ENCODE peak calls at places on chromosomes 12 and 14, in four cellular contexts. One of them, this sample, is unnamed.

GRCh38 chr14:60807971-60808370 is 73.4 kb downstream of the MNAT1 start:
- DNase-seq in sigmoid colon: no peak
- DNase-seq in A549: peak; percentile 19
- DNase-seq in tibial nerve: no peak
- DNase-seq in this sample: no peak

GRCh38 chr12:19810213-19810612 is 370.9 kb downstream of the AEBP2 start:
- DNase-seq in tibial nerve: no peak
- DNase-seq in A549: no peak
- DNase-seq in sigmoid colon: no peak
- DNase-seq in this sample: no peak

GRCh38 chr12:45725631-45726593 is 3.6 kb upstream of the ARID2 start:
- DNase-seq in sigmoid colon: no peak
- DNase-seq in tibial nerve: peak; percentile 40
- DNase-seq in A549: peak; percentile 53
- DNase-seq in this sample: no peak

GRCh38 chr12:21815306-21816062 is 41.0 kb upstream of the KCNJ8 start:
- DNase-seq in sigmoid colon: no peak
- DNase-seq in tibial nerve: no peak
- DNase-seq in A549: no peak
- DNase-seq in this sample: no peak

GRCh38 chr14:54647378-54647777 is 80.5 kb downstream of the SAMD4A start:
- DNase-seq in A549: no peak
- DNase-seq in tibial nerve: no peak
- DNase-seq in sigmoid colon: no peak
- DNase-seq in this sample: no peak

GRCh38 chr12:98238513-98238912 is 276.9 kb upstream of the TMPO start:
- DNase-seq in sigmoid colon: no peak
- DNase-seq in tibial nerve: no peak
- DNase-seq in A549: no peak
- DNase-seq in this sample: no peak

GRCh38 chr12:40263616-40264409 is 39.0 kb downstream of the LRRK2 start:
- DNase-seq in tibial nerve: no peak
- DNase-seq in sigmoid colon: no peak
- DNase-seq in A549: no peak
- DNase-seq in this sample: no peak

GRCh38 chr14:22973217-22974032 is 8.9 kb downstream of the AJUBA start:
- DNase-seq in A549: peak; percentile 79
- DNase-seq in sigmoid colon: no peak
- DNase-seq in tibial nerve: peak; percentile 68
- DNase-seq in this sample: peak; percentile 28

GRCh38 chr12:72323881-72324280 is 51.7 kb downstream of the TRHDE start:
- DNase-seq in A549: no peak
- DNase-seq in sigmoid colon: no peak
- DNase-seq in tibial nerve: no peak
- DNase-seq in this sample: no peak

GRCh38 chr14:51304428-51304827 is 64.4 kb downstream of the TMX1 start:
- DNase-seq in sigmoid colon: no peak
- DNase-seq in tibial nerve: no peak
- DNase-seq in A549: peak; percentile 14
- DNase-seq in this sample: no peak

GRCh38 chr14:20388159-20388558 is 25.1 kb downstream of the TEP1 start:
- DNase-seq in A549: no peak
- DNase-seq in tibial nerve: no peak
- DNase-seq in sigmoid colon: no peak
- DNase-seq in this sample: no peak

GRCh38 chr12:70549340-70550179 is 87.7 kb downstream of the PTPRB start:
- DNase-seq in sigmoid colon: no peak
- DNase-seq in tibial nerve: no peak
- DNase-seq in A549: peak; percentile 14
- DNase-seq in this sample: no peak

GRCh38 chr14:34462132-34462893 is at the start of gene SPTSSA:
- DNase-seq in A549: peak; percentile 88
- DNase-seq in tibial nerve: peak; percentile 76
- DNase-seq in sigmoid colon: peak; percentile 96
- DNase-seq in this sample: peak; percentile 95

GRCh38 chr12:109762673-109763191 is 49.1 kb downstream of the FAM222A start:
- DNase-seq in sigmoid colon: peak; percentile 43
- DNase-seq in tibial nerve: no peak
- DNase-seq in A549: no peak
- DNase-seq in this sample: no peak

GRCh38 chr12:42325776-42326465 is at the start of the genes PPHLN1 and ZCRB1:
- DNase-seq in A549: peak; percentile 87
- DNase-seq in tibial nerve: peak; percentile 74
- DNase-seq in sigmoid colon: peak; percentile 91
- DNase-seq in this sample: peak; percentile 93
- TF ChIP-seq EP300 in A549: no peak
- TF ChIP-seq EP300 in tibial nerve: no peak
- TF ChIP-seq EP300 in sigmoid colon: no peak
- TF ChIP-seq EP300 in this sample: no peak

DNA sequence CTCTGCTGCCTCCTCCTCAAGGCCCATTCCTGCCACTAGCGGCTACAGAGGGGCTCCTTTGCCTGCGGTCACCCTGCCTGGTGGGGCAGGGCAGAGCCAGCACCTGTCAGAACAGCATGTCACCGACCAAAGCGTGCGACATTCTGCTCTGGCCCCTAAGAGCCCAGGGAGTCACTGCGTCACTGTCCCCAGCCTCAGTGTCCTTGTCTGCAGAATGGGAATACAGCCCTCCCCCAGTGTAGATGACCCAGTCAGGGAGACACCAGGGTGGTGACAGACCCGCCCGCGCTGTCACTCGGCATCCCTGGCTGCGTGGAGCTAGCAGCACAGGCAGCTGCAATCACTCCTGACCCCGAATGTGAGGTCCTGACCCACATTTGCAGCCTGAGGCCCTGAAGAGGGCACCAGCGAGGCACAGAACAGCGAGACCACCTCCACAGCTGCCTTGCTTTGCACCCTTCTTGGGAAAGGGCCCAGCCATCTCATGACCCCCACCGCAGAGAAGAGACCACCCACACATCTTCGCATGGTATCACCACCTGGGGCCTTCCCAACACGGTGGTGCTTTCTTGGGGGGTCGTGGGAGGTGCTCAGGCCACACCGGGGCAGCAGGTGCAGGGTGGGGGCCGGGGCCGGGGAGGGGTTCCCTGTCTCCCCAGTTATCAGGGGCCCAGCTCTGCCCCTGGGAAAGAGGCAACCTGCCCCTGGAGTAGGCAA is 2.5 kb downstream of the AHNAK2 start:
- DNase-seq in sigmoid colon: peak; percentile 66
- DNase-seq in A549: peak; percentile 49
- DNase-seq in tibial nerve: no peak
- DNase-seq in this sample: no peak
- TF ChIP-seq CTCF in sigmoid colon: no peak
- TF ChIP-seq CTCF in A549: no peak
- TF ChIP-seq CTCF in tibial nerve: no peak
- TF ChIP-seq CTCF in this sample: no peak

DNA sequence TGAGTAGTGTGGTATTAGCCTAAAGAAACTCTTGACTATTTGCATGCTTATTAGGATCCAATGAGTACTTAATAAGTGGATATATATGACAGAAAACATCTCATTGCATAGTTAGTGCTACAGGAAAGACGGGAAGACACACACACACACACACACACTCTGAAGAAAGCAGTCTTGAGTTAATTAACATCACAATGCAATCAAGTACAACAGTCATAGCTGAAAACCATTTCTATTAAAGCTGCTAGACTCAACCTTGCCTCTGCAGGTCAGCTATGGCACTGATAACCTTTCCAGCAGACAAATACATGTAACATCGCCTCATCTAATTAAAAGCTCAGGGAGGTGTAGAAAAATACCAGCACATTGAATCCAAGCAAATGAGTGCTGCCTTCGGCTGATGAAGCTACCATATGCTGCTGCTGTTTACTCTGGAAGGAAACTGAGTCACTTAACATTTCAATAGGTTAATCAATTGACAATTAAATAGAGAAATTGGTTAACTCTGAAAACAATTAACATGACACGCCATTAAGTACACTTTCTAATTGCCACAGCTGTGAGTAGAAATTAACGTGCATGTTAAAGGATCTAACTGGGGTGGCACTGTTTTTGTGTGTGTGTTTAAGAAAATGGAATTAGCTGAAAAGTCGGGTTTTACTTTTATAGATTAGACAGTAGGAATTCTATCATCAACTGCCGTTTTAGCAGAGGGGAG is 93.2 kb upstream of the OTX2 start:
- DNase-seq in A549: no peak
- DNase-seq in sigmoid colon: no peak
- DNase-seq in tibial nerve: no peak
- DNase-seq in this sample: no peak
- H3K4me1 ChIP-seq in A549: no peaks in the 10 kb centered on the region
- H3K4me1 ChIP-seq in sigmoid colon: no peaks in the 10 kb centered on the region
- H3K4me1 ChIP-seq in tibial nerve: no peaks in the 10 kb centered on the region
- H3K4me1 ChIP-seq in this sample: no peaks in the 10 kb centered on the region

DNA sequence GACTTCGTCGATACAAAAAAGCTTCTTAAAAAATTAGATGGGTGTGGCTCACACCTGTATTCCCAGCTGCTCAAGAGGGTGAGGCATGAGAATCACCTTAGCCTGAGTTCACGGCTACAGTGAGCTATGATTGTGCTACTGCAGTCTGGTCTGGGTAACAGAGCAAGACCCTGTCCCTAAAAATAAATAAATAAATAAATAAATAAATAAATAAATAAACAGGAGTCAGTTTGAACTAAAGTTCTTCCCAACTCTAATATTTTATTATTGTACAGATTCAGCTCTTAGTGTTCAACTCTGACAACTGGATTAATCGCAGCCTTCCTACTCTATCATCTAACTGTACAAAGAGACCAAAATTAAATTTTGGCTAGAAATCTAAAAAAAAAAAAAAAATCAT is 12.7 kb upstream of the CLIP1 start:
- DNase-seq in A549: no peak
- DNase-seq in tibial nerve: no peak
- DNase-seq in sigmoid colon: peak; percentile 2
- DNase-seq in this sample: no peak
- TF ChIP-seq EP300 in A549: no peak
- TF ChIP-seq EP300 in tibial nerve: no peak
- TF ChIP-seq EP300 in sigmoid colon: no peak
- TF ChIP-seq EP300 in this sample: no peak

GRCh38 chr14:70027785-70028428 is 148.7 kb downstream of the SMOC1 start:
- DNase-seq in sigmoid colon: peak; percentile 76
- DNase-seq in A549: peak; percentile 55
- DNase-seq in tibial nerve: peak; percentile 88
- DNase-seq in this sample: peak; percentile 95

GRCh38 chr14:70033561-70033960 is 154.3 kb downstream of the SMOC1 start:
- DNase-seq in A549: no peak
- DNase-seq in tibial nerve: no peak
- DNase-seq in sigmoid colon: no peak
- DNase-seq in this sample: no peak

GRCh38 chr14:70032447-70032846 is 153.2 kb downstream of the SMOC1 start:
- DNase-seq in A549: peak; percentile 47
- DNase-seq in tibial nerve: no peak
- DNase-seq in sigmoid colon: no peak
- DNase-seq in this sample: no peak

GRCh38 chr14:70032016-70032415 is 152.8 kb downstream of the SMOC1 start:
- DNase-seq in sigmoid colon: no peak
- DNase-seq in A549: no peak
- DNase-seq in tibial nerve: no peak
- DNase-seq in this sample: no peak

GRCh38 chr14:70029296-70030132 is 150.3 kb downstream of the SMOC1 start:
- DNase-seq in A549: no peak
- DNase-seq in sigmoid colon: no peak
- DNase-seq in tibial nerve: no peak
- DNase-seq in this sample: no peak
- TF ChIP-seq CTCF in A549: no peak
- TF ChIP-seq CTCF in sigmoid colon: no peak
- TF ChIP-seq CTCF in tibial nerve: no peak
- TF ChIP-seq CTCF in this sample: no peak

GRCh38 chr12:94560416-94561221 is 89.7 kb downstream of the TMCC3 start:
- DNase-seq in sigmoid colon: no peak
- DNase-seq in tibial nerve: no peak
- DNase-seq in A549: no peak
- DNase-seq in this sample: peak; percentile 52
- H3K4me1 ChIP-seq in sigmoid colon: no peaks in the 10 kb centered on the region
- H3K4me1 ChIP-seq in tibial nerve: no peaks in the 10 kb centered on the region
- H3K4me1 ChIP-seq in A549: peaks cover 8% of the 10 kb centered on the region
- H3K4me1 ChIP-seq in this sample: no peaks in the 10 kb centered on the region

GRCh38 chr14:67935371-67935770 is 115.8 kb downstream of the RAD51B start:
- DNase-seq in A549: no peak
- DNase-seq in sigmoid colon: no peak
- DNase-seq in tibial nerve: no peak
- DNase-seq in this sample: no peak
- TF ChIP-seq EP300 in A549: no peak
- TF ChIP-seq EP300 in sigmoid colon: no peak
- TF ChIP-seq EP300 in tibial nerve: no peak
- TF ChIP-seq EP300 in this sample: no peak